ENCODE peak calls at places on chromosome 18, in eight cellular contexts. G, U, L, H, F, P, D and S are unnamed samples.

GRCh38 chr18:56709463-56709862 is 58.3 kb downstream of the WDR7 start:
- DNase-seq in L (peak; percentile 33), U (peak; percentile 13), P (peak; percentile 92), D (no peak), F (no peak), G (peak; percentile 46), H (no peak), S (no peak)

GRCh38 chr18:54742654-54743053 is 85.6 kb upstream of the RAB27B start:
- DNase-seq in P (peak; percentile 62), G (no peak), H (peak; percentile 38), F (no peak), U (peak; percentile 36), L (no peak), D (peak; percentile 75), S (peak; percentile 28)

GRCh38 chr18:59232309-59233016 is 12.5 kb downstream of the GRP start:
- DNase-seq in G (no peak), P (no peak), L (no peak), D (no peak), H (no peak), U (no peak), F (no peak), S (no peak)

GRCh38 chr18:39959839-39960238 is 1995.2 kb upstream of the PIK3C3 start:
- DNase-seq in G (no peak), D (no peak), P (peak; percentile 88), H (no peak), L (no peak), U (no peak), F (no peak), S (no peak)

GRCh38 chr18:41938445-41938844 is 16.6 kb upstream of the PIK3C3 start:
- DNase-seq in G (no peak), H (no peak), L (no peak), U (no peak), D (no peak), F (no peak), P (peak; percentile 70), S (no peak)

GRCh38 chr18:75353357-75353756 is 74.1 kb downstream of the SMIM21 start:
- DNase-seq in H (no peak), D (no peak), F (no peak), P (no peak), L (no peak), G (no peak), U (no peak), S (no peak)

GRCh38 chr18:23134780-23135678 is at the start of gene CABLES1:
- DNase-seq in H (peak; percentile 49), P (no peak), L (peak; percentile 76), D (peak; percentile 70), G (no peak), U (peak; percentile 63), F (no peak), S (peak; percentile 43)

GRCh38 chr18:9552616-9553015 is 61.7 kb downstream of the PPP4R1 start:
- DNase-seq in F (no peak), P (no peak), H (no peak), D (no peak), U (no peak), L (no peak), G (no peak), S (no peak)

DNA sequence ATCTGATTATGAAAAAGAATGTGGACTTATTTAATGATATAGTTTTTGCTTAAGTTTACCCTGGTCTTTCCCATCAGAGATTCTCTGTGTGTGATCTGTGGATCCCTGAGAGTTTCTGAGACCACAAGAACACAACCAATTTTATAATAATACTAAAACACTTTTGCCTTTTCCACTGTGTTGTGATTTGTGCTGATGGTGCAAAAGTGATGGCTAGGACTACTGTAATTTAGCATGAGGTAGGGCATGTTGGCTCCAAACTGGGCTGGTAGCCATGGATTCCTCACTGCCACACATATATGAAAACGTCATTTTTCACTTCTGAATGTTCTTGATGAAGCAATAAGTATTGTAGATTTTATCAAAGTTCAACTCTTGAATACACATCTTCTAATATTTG is 15.2 kb upstream of the SERPINB3 start:
- DNase-seq in G (no peak), U (no peak), D (no peak), F (no peak), L (no peak), P (no peak), H (no peak), S (no peak)
- TF ChIP-seq CTCF in G (no peak), U (no peak), D (no peak), F (no peak), L (no peak), P (no peak), H (no peak), S (no peak)

DNA sequence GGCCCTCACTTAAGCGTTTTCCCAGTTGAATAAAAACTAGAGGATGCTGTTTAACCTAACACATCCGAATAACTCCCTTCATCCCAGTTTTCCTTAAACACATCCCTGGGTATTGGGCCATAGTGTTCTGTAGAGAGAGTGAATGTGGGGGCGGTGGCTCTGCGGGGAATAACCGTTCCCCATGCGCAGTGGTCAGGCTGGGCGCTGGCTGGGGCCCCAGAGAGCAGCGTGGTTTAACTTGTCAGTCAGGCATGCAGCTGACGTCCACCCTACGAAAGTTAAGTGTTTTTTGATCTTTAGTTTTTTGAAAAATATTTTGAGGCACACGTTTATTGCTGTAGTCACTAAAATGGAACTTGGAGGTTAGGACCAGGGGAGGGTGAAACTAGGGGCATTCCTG is 33.7 kb downstream of the CTDP1 start:
- DNase-seq in U (no peak), H (no peak), G (no peak), D (no peak), L (no peak), P (no peak), F (no peak), S (no peak)
- H3K36me3 ChIP-seq in U (peaks cover 44% of the 10 kb centered on the region), H (no peaks in the 10 kb centered on the region), G (peaks cover 17% of the 10 kb centered on the region), D (peaks cover 23% of the 10 kb centered on the region), L (peaks cover 38% of the 10 kb centered on the region), P (peaks cover 15% of the 10 kb centered on the region), F (peaks cover 25% of the 10 kb centered on the region), S (no peaks in the 10 kb centered on the region)

DNA sequence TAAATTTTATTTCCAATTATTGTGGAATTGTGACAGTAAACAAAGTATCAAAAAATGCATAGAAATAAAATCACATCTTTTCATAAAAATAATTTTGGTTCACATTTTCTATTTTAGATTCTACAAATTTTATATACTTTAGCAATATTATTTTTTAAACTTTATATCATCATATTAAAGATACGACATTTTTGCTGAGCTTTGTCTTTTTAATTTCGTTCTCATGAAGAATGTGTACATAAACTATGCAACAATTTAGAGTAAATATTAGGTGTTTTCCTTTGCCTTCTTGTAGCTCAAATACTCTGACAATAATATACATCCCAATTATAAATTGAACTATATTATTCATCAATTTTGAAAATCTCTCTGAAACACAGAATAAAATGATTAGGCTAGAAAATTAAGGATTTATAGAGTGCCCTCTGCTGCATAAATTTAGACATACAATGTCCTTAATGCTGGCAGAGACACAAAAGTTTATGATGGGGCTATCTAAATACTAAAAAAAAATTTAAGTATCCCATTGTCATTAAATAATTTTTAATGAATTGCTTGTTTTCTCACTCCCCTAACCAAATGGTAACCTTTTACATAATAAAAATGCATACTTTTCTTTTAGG is 45.7 kb downstream of the CCDC102B start:
- DNase-seq in G (no peak), D (no peak), H (no peak), F (no peak), U (no peak), P (no peak), L (no peak), S (no peak)
- TF ChIP-seq CTCF in G (no peak), D (no peak), H (no peak), F (peak; percentile 54), U (no peak), P (no peak), L (no peak), S (no peak)

GRCh38 chr18:79603321-79604204 is 76.0 kb upstream of the CTDP1 start:
- DNase-seq in U (no peak), D (no peak), F (peak; percentile 64), G (no peak), P (no peak), H (no peak), L (no peak), S (no peak)
- H3K36me3 ChIP-seq in U (no peaks in the 10 kb centered on the region), D (no peaks in the 10 kb centered on the region), F (no peaks in the 10 kb centered on the region), G (no peaks in the 10 kb centered on the region), P (no peaks in the 10 kb centered on the region), H (no peaks in the 10 kb centered on the region), L (no peaks in the 10 kb centered on the region), S (no peaks in the 10 kb centered on the region)

GRCh38 chr18:34225218-34225553 is 473 bp upstream of the NOL4 start:
- DNase-seq in H (no peak), U (no peak), D (no peak), L (no peak), P (no peak), G (no peak), F (no peak), S (no peak)
- TF ChIP-seq CTCF in H (no peak), U (no peak), D (no peak), L (no peak), P (no peak), G (no peak), F (peak; percentile 14), S (no peak)